ENCODE peak calls at places on chromosomes 11 and 22, in four cellular contexts. O is H9, K is mesenchymal stem cell, J is IMR-90. X is an unnamed sample.

GRCh38 chr22:50488886-50489285 is 2.2 kb downstream of the MIOX start:
- DNase-seq in O (no peak), J (no peak), K (no peak), X (no peak)

GRCh38 chr11:42770444-42771065 is 541.2 kb upstream of the API5 start:
- DNase-seq in O (peak), J (no peak), K (peak), X (peak)

GRCh38 chr22:24060375-24060788 is 49.3 kb downstream of the CABIN1 start:
- DNase-seq in K (peak), J (peak), O (no peak), X (no peak)

GRCh38 chr11:1767399-1768140 is 3.8 kb upstream of the CTSD start:
- DNase-seq in J (no peak), K (no peak), O (no peak), X (no peak)

GRCh38 chr11:44611687-44612437 is 46.4 kb downstream of the CD82 start:
- DNase-seq in J (no peak), K (no peak), O (no peak), X (no peak)

GRCh38 chr11:80320765-80321164 is 879.9 kb upstream of the TENM4 start:
- DNase-seq in O (peak), J (no peak), K (no peak), X (no peak)

GRCh38 chr11:17508306-17508705 is 31.7 kb upstream of the ABCC8 start:
- DNase-seq in O (no peak), K (no peak), J (no peak), X (no peak)

GRCh38 chr11:123441161-123441560 is 11.1 kb downstream of the GRAMD1B start:
- DNase-seq in O (no peak), J (no peak), K (no peak), X (no peak)

GRCh38 chr11:44246726-44247125 is 63.2 kb downstream of the ALX4 start:
- DNase-seq in K (no peak), J (no peak), O (no peak), X (no peak)

GRCh38 chr11:116657842-116658825 is 114.7 kb downstream of the BUD13 start:
- DNase-seq in O (peak), K (no peak), J (no peak), X (no peak)

GRCh38 chr11:68312117-68312779 is at the start of gene LRP5:
- DNase-seq in O (no peak), K (peak), J (peak), X (no peak)

GRCh38 chr11:115207916-115208315 is 296.3 kb downstream of the CADM1 start:
- DNase-seq in O (no peak), K (no peak), J (no peak), X (no peak)

GRCh38 chr22:25759825-25760231 is 17.8 kb downstream of the MYO18B start:
- DNase-seq in J (peak), K (peak), O (no peak), X (no peak)

DNA sequence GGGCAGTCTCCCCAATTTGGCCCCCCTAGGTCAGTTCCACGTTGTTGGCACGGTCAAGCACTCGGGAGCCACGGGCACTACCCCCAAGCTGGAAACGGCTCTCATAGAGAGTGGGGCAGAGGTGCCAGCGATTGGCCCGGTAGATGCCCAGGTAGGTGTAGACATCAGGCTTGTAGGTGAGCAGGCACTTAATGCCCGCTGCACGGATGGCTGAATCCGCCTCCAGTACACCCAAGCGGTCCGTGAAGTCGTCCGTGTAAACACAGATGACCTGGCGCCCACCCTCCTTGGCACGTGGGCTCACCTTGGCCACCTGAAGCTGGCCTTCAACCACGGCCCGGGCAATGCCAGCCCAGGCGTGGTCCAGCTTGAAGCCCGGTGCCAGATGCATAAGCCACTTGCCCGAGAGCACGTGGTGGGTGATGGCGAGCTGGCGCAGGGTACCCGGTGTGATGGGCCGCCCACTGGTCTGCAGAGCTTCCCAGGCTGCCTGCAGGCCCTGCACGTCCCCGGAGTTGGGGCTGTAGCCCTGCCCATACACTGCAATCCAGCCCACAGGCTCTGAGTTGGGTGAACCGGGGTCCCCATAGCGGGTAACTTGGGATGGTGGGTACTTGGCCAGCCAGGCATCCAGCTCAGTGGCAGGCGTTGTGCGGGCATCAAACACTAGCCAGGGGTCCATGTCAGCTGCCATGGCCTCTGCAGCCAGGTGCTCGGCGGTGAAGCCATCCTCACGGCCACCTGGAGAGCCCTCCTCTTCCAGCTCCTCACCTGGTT is 1.2 kb downstream of the C11orf68 start:
- DNase-seq in J (no peak), K (no peak), O (no peak), X (no peak)
- H3K14ac ChIP-seq in J (peak), K (no peak), O (no peak), X (no peak)

GRCh38 chr22:39567135-39567946 is 3.2 kb upstream of the CACNA1I start:
- DNase-seq in O (no peak), K (no peak), J (no peak), X (no peak)

GRCh38 chr22:39562839-39563489 is 7.6 kb upstream of the CACNA1I start:
- DNase-seq in J (no peak), K (no peak), O (no peak), X (no peak)

GRCh38 chr22:39560127-39560526 is 10.4 kb upstream of the CACNA1I start:
- DNase-seq in K (no peak), J (no peak), O (no peak), X (no peak)

GRCh38 chr22:39565414-39565944 is 5.1 kb upstream of the CACNA1I start:
- DNase-seq in J (no peak), K (no peak), O (no peak), X (no peak)

GRCh38 chr22:39563571-39564428 is 6.8 kb upstream of the CACNA1I start:
- DNase-seq in K (no peak), O (no peak), J (no peak), X (no peak)
- H3K23ac ChIP-seq in K (no peak), O (no peak), J (no peak), X (peak)

GRCh38 chr11:29125621-29126020 is 891.2 kb downstream of the KCNA4 start:
- DNase-seq in J (no peak), O (no peak), K (no peak), X (no peak)
- H2BK5ac ChIP-seq in J (no peak), O (no peak), K (no peak), X (no peak)

GRCh38 chr22:17898375-17898774 is 124.1 kb upstream of the BID start:
- DNase-seq in O (no peak), K (no peak), J (no peak), X (no peak)
- H3K14ac ChIP-seq in O (no peak), K (no peak), J (no peak), X (no peak)

DNA sequence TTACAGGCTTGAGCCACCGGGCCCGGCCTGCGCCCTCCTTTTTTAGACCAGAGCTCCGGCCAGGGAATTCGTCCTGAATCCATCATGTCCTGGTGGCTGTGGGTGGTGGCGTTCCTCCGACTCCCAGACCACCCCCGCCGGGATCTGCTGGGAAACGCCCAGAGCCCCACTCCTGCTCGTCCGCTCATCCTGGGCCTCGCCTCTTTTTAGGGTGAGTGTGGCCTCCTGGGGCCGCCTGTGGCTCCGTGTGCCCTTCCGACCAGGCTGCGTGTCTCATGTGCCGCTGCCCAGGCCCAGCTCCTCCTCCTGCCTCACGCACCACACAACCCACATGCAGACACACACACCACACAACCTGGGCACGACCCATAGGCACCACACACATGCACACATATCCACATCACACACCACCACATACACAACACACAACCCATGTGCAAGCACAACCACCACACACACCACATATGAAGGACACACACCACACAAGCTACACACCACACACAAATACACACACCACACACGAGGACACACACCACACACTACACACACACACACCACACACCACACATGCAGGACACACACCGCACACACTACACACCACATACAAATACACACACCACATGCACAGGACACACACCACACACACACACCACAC is 946.2 kb downstream of the BRD1 start:
- DNase-seq in K (no peak), O (no peak), J (no peak), X (no peak)
- H3K23ac ChIP-seq in K (no peak), O (no peak), J (no peak), X (no peak)

GRCh38 chr11:62553839-62554361 is 7.3 kb upstream of the AHNAK start:
- DNase-seq in O (no peak), K (peak), J (peak), X (no peak)
- H2BK5ac ChIP-seq in O (no peak), K (peak), J (peak), X (peak)